ENCODE peak calls at places on chromosomes 2 and 18, in five cellular contexts. F is Calu3, X is mammary epithelial cell, P is GM10248, U is Caco-2. I is an unnamed sample.
A peak's percentile ranks its signal among the peaks of the same experiment; 100 is the strongest.

GRCh38 chr2:95267458-95268207 is 6.6 kb upstream of the PROM2 start:
- DNase-seq in F (no peak), X (no peak), P (no peak), U (no peak), I (no peak)

GRCh38 chr2:19725392-19725791 is 176.4 kb downstream of the TTC32 start:
- DNase-seq in F (no peak), X (no peak), P (no peak), U (no peak), I (no peak)

GRCh38 chr18:40058811-40059570 is 1896.0 kb upstream of the PIK3C3 start:
- DNase-seq in F (no peak), X (no peak), P (no peak), U (no peak), I (no peak)

GRCh38 chr2:236731767-236732580 is 162.3 kb downstream of the ACKR3 start:
- DNase-seq in F (no peak), X (peak; percentile 48), P (no peak), U (no peak), I (no peak)

GRCh38 chr2:133421516-133422324 is 146.5 kb downstream of the NCKAP5 start:
- DNase-seq in F (peak; percentile 42), X (no peak), P (peak; percentile 24), U (peak; percentile 52), I (no peak)

GRCh38 chr18:7084766-7085080 is 32.9 kb downstream of the LAMA1 start:
- DNase-seq in F (no peak), X (peak; percentile 69), P (no peak), U (no peak), I (no peak)

GRCh38 chr2:189393440-189394111 is 47.7 kb upstream of the WDR75 start:
- DNase-seq in F (no peak), X (peak; percentile 95), P (no peak), U (no peak), I (peak; percentile 67)

GRCh38 chr18:3265564-3266033 is 3.7 kb downstream of the MYL12B start:
- DNase-seq in F (no peak), X (no peak), P (no peak), U (no peak), I (no peak)

GRCh38 chr2:225556461-225556860 is 157.0 kb downstream of the NYAP2 start:
- DNase-seq in F (peak; percentile 6), X (no peak), P (no peak), U (no peak), I (no peak)

GRCh38 chr2:45567288-45567963 is 43.6 kb downstream of the SRBD1 start:
- DNase-seq in F (no peak), X (no peak), P (no peak), U (no peak), I (peak; percentile 26)

GRCh38 chr2:28782423-28782822 is 28.2 kb upstream of the SPDYA start:
- DNase-seq in F (no peak), X (no peak), P (no peak), U (no peak), I (no peak)

GRCh38 chr2:108542071-108542470 is 7.8 kb downstream of the LIMS1 start:
- DNase-seq in F (no peak), X (no peak), P (no peak), U (no peak), I (peak; percentile 55)

GRCh38 chr2:100744589-100744988 is 75.3 kb upstream of the NPAS2 start:
- DNase-seq in F (peak; percentile 52), X (peak; percentile 60), P (peak; percentile 20), U (no peak), I (no peak)

GRCh38 chr18:48613589-48613988 is 74.8 kb downstream of the CTIF start:
- DNase-seq in F (no peak), X (no peak), P (no peak), U (no peak), I (no peak)

GRCh38 chr2:128169497-128169896 is 78.5 kb downstream of the UGGT1 start:
- DNase-seq in F (no peak), X (no peak), P (no peak), U (no peak), I (peak; percentile 31)

GRCh38 chr2:191927319-191927867 is 80.5 kb upstream of the CAVIN2 start:
- DNase-seq in F (peak; percentile 85), X (peak; percentile 69), P (no peak), U (no peak), I (peak; percentile 61)

GRCh38 chr2:188524519-188525113 is 232.9 kb downstream of the GULP1 start:
- DNase-seq in F (peak; percentile 51), X (peak; percentile 28), P (peak; percentile 16), U (no peak), I (peak; percentile 81)

GRCh38 chr2:231928901-231929725 is 2.9 kb upstream of the NPPC start:
- DNase-seq in F (no peak), X (no peak), P (peak; percentile 21), U (no peak), I (no peak)

GRCh38 chr2:57597940-57598339 is 448.7 kb upstream of the VRK2 start:
- DNase-seq in F (no peak), X (no peak), P (no peak), U (no peak), I (no peak)

GRCh38 chr18:63578357-63578958 is 8.7 kb upstream of the SERPINB13 start:
- DNase-seq in F (peak; percentile 58), X (no peak), P (peak; percentile 21), U (no peak), I (peak; percentile 79)

GRCh38 chr2:240925576-240926515 is 19.7 kb downstream of the CROCC2 start:
- DNase-seq in F (peak; percentile 1), X (no peak), P (no peak), U (peak; percentile 25), I (no peak)

GRCh38 chr2:129469881-129470280 is 509.6 kb upstream of the RAB6C start:
- DNase-seq in F (no peak), X (no peak), P (no peak), U (no peak), I (no peak)

GRCh38 chr18:41923495-41923894 is 31.5 kb upstream of the PIK3C3 start:
- DNase-seq in F (no peak), X (no peak), P (no peak), U (no peak), I (no peak)

GRCh38 chr2:166375205-166375735 is 474 bp downstream of the SCN9A start:
- DNase-seq in F (peak; percentile 6), X (no peak), P (no peak), U (no peak), I (no peak)

GRCh38 chr18:35618703-35619102 is 37.2 kb downstream of the GALNT1 start:
- DNase-seq in F (no peak), X (no peak), P (no peak), U (no peak), I (no peak)

GRCh38 chr2:128315122-128315828 is 3.4 kb downstream of the HS6ST1 start:
- DNase-seq in F (no peak), X (no peak), P (no peak), U (peak; percentile 21), I (no peak)

GRCh38 chr2:40844353-40845277 is 392.7 kb upstream of the SLC8A1 start:
- DNase-seq in F (no peak), X (peak; percentile 30), P (no peak), U (peak; percentile 41), I (peak; percentile 37)
- TF ChIP-seq CTCF in F (no peak), X (peak; percentile 8), P (no peak), U (peak; percentile 24), I (peak; percentile 46)

GRCh38 chr2:5484868-5485267 is 207.3 kb upstream of the SOX11 start:
- DNase-seq in F (no peak), X (no peak), P (no peak), U (no peak), I (no peak)
- TF ChIP-seq CTCF in F (no peak), X (no peak), P (no peak), U (no peak), I (no peak)

DNA sequence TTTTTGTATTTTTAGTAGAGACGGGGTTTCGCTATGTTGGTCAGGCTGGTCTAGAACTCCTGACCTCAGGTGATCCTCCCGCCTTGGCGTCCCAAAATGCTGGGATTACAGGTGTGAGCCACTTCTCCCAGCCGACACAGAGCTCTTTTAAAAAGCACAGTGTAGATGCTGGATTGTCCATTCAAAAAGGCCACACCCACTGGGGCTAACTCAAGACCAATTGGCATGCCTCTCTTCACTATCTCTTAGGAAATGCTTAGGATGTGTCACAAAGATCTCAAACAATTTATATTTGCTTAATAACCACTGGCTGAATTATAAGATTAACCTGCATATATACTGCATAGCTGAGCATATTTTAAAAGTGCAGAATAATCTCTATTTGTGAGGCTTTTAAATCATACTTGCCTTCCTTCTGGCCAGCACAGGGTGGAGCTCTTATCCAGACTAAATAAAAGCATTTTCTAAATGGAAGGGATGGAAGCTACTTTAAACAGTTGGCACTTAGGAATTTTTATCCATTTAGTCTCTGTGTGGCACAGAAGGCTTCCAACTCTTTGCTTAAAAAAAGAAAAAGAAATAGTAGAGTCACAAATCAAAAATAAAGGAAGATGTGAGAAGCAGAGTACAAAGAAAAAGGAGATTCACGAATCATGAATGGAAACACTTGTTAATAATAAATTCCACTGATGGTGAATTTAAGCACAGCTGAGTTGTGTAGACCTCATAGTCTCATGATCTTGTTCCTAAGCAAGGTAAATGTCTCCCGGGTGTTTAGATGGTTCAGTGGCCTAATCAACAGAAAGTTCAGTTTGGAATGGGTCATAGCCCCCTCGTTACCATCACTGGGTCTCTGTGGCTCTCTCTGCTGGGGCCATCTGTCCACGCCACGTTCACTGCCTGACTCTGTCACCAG is 22.4 kb downstream of the CRYGD start:
- DNase-seq in F (peak; percentile 10), X (peak; percentile 35), P (no peak), U (no peak), I (peak; percentile 7)
- TF ChIP-seq CTCF in F (no peak), X (peak; percentile 64), P (peak; percentile 5), U (peak; percentile 69), I (peak; percentile 53)

GRCh38 chr2:77434880-77435279 is 87.3 kb downstream of the LRRTM4 start:
- DNase-seq in F (no peak), X (no peak), P (no peak), U (no peak), I (peak; percentile 16)
- TF ChIP-seq CTCF in F (no peak), X (no peak), P (no peak), U (peak; percentile 23), I (peak; percentile 51)

I was measured in A673.